ENCODE peak calls at places on chromosomes 16 and 17, in nine cellular contexts. One of them, this sample, is unnamed.

GRCh38 chr16:86863609-86864008 is 285.3 kb downstream of the FOXL1 start:
- DNase-seq in HL-60: no peak
- DNase-seq in A549: no peak
- DNase-seq in Panc1: no peak
- DNase-seq in SK-N-SH: no peak
- DNase-seq in HCT116: no peak
- DNase-seq in GM12878: no peak
- DNase-seq in HepG2: no peak
- DNase-seq in K562: no peak
- DNase-seq in this sample: no peak

GRCh38 chr16:13997933-13998332 is 73.2 kb upstream of the MRTFB start:
- DNase-seq in A549: no peak
- DNase-seq in K562: no peak
- DNase-seq in HCT116: no peak
- DNase-seq in GM12878: peak
- DNase-seq in SK-N-SH: no peak
- DNase-seq in HL-60: no peak
- DNase-seq in Panc1: no peak
- DNase-seq in HepG2: peak
- DNase-seq in this sample: no peak

GRCh38 chr16:77775911-77776909 is 12.2 kb upstream of the VAT1L start:
- DNase-seq in A549: no peak
- DNase-seq in SK-N-SH: no peak
- DNase-seq in HL-60: no peak
- DNase-seq in HCT116: no peak
- DNase-seq in Panc1: no peak
- DNase-seq in HepG2: peak
- DNase-seq in GM12878: no peak
- DNase-seq in K562: no peak
- DNase-seq in this sample: no peak

GRCh38 chr17:72538921-72539352 is 418.1 kb downstream of the SOX9 start:
- DNase-seq in GM12878: no peak
- DNase-seq in Panc1: no peak
- DNase-seq in HCT116: no peak
- DNase-seq in HL-60: no peak
- DNase-seq in A549: no peak
- DNase-seq in HepG2: no peak
- DNase-seq in SK-N-SH: no peak
- DNase-seq in K562: no peak
- DNase-seq in this sample: peak

GRCh38 chr17:65055708-65056638 is 567 bp downstream of the GNA13 start:
- DNase-seq in HepG2: peak
- DNase-seq in GM12878: no peak
- DNase-seq in K562: peak
- DNase-seq in SK-N-SH: peak
- DNase-seq in HL-60: no peak
- DNase-seq in A549: peak
- DNase-seq in Panc1: no peak
- DNase-seq in HCT116: peak
- DNase-seq in this sample: peak

GRCh38 chr17:181213-182163 is at the start of gene DOC2B:
- DNase-seq in A549: no peak
- DNase-seq in HepG2: no peak
- DNase-seq in K562: no peak
- DNase-seq in SK-N-SH: peak
- DNase-seq in HL-60: no peak
- DNase-seq in GM12878: no peak
- DNase-seq in Panc1: no peak
- DNase-seq in HCT116: peak
- DNase-seq in this sample: peak

GRCh38 chr16:85138073-85138824 is 26.0 kb upstream of the CIBAR2 start:
- DNase-seq in HCT116: no peak
- DNase-seq in GM12878: no peak
- DNase-seq in A549: no peak
- DNase-seq in Panc1: no peak
- DNase-seq in K562: no peak
- DNase-seq in HL-60: no peak
- DNase-seq in HepG2: no peak
- DNase-seq in SK-N-SH: no peak
- DNase-seq in this sample: no peak

GRCh38 chr17:42975265-42975664 is 4.6 kb downstream of the PTGES3L start:
- DNase-seq in HCT116: no peak
- DNase-seq in Panc1: no peak
- DNase-seq in K562: peak
- DNase-seq in HepG2: peak
- DNase-seq in GM12878: no peak
- DNase-seq in HL-60: no peak
- DNase-seq in A549: no peak
- DNase-seq in SK-N-SH: no peak
- DNase-seq in this sample: no peak

GRCh38 chr16:12439443-12440232 is 364.0 kb downstream of the CPPED1 start:
- DNase-seq in Panc1: no peak
- DNase-seq in K562: no peak
- DNase-seq in A549: no peak
- DNase-seq in HCT116: no peak
- DNase-seq in HL-60: no peak
- DNase-seq in SK-N-SH: no peak
- DNase-seq in HepG2: no peak
- DNase-seq in GM12878: no peak
- DNase-seq in this sample: no peak

GRCh38 chr17:82153745-82154375 is 55.8 kb upstream of the FASN start:
- DNase-seq in SK-N-SH: peak
- DNase-seq in K562: peak
- DNase-seq in HepG2: peak
- DNase-seq in GM12878: no peak
- DNase-seq in HL-60: peak
- DNase-seq in A549: peak
- DNase-seq in Panc1: peak
- DNase-seq in HCT116: peak
- DNase-seq in this sample: peak

GRCh38 chr17:3907483-3908216 is 8.6 kb downstream of the P2RX1 start:
- DNase-seq in Panc1: no peak
- DNase-seq in HepG2: peak
- DNase-seq in GM12878: no peak
- DNase-seq in K562: peak
- DNase-seq in HL-60: no peak
- DNase-seq in A549: peak
- DNase-seq in HCT116: no peak
- DNase-seq in SK-N-SH: no peak
- DNase-seq in this sample: no peak

GRCh38 chr17:30521766-30522165 is 44.6 kb downstream of the GOSR1 start:
- DNase-seq in A549: no peak
- DNase-seq in SK-N-SH: no peak
- DNase-seq in K562: no peak
- DNase-seq in GM12878: no peak
- DNase-seq in Panc1: no peak
- DNase-seq in HCT116: no peak
- DNase-seq in HepG2: no peak
- DNase-seq in HL-60: no peak
- DNase-seq in this sample: no peak

GRCh38 chr17:30524847-30525246 is 47.6 kb downstream of the GOSR1 start:
- DNase-seq in A549: no peak
- DNase-seq in HCT116: no peak
- DNase-seq in SK-N-SH: no peak
- DNase-seq in GM12878: no peak
- DNase-seq in HL-60: no peak
- DNase-seq in HepG2: no peak
- DNase-seq in Panc1: no peak
- DNase-seq in K562: no peak
- DNase-seq in this sample: no peak

GRCh38 chr17:30520882-30521281 is 43.7 kb downstream of the GOSR1 start:
- DNase-seq in HepG2: no peak
- DNase-seq in HL-60: no peak
- DNase-seq in SK-N-SH: no peak
- DNase-seq in A549: no peak
- DNase-seq in Panc1: no peak
- DNase-seq in HCT116: no peak
- DNase-seq in K562: no peak
- DNase-seq in GM12878: no peak
- DNase-seq in this sample: no peak

GRCh38 chr17:30530346-30531025 is 53.3 kb downstream of the GOSR1 start:
- DNase-seq in GM12878: no peak
- DNase-seq in K562: no peak
- DNase-seq in HepG2: no peak
- DNase-seq in HCT116: no peak
- DNase-seq in Panc1: no peak
- DNase-seq in HL-60: no peak
- DNase-seq in A549: no peak
- DNase-seq in SK-N-SH: no peak
- DNase-seq in this sample: no peak

GRCh38 chr17:30526401-30526800 is 49.2 kb downstream of the GOSR1 start:
- DNase-seq in SK-N-SH: no peak
- DNase-seq in Panc1: no peak
- DNase-seq in HL-60: no peak
- DNase-seq in GM12878: no peak
- DNase-seq in HepG2: no peak
- DNase-seq in K562: no peak
- DNase-seq in HCT116: no peak
- DNase-seq in A549: no peak
- DNase-seq in this sample: no peak
- TF ChIP-seq REST in SK-N-SH: no peak
- TF ChIP-seq REST in Panc1: no peak
- TF ChIP-seq REST in HL-60: no peak
- TF ChIP-seq REST in GM12878: no peak
- TF ChIP-seq REST in HepG2: no peak
- TF ChIP-seq REST in K562: no peak
- TF ChIP-seq REST in HCT116: no peak
- TF ChIP-seq REST in A549: no peak
- TF ChIP-seq REST in this sample: no peak

GRCh38 chr17:21677126-21677910 is 15.0 kb upstream of the KCNJ18 start:
- DNase-seq in K562: no peak
- DNase-seq in HepG2: no peak
- DNase-seq in A549: no peak
- DNase-seq in HL-60: no peak
- DNase-seq in SK-N-SH: no peak
- DNase-seq in GM12878: no peak
- DNase-seq in Panc1: no peak
- DNase-seq in HCT116: no peak
- DNase-seq in this sample: no peak
- TF ChIP-seq REST in K562: no peak
- TF ChIP-seq REST in HepG2: no peak
- TF ChIP-seq REST in A549: no peak
- TF ChIP-seq REST in HL-60: no peak
- TF ChIP-seq REST in SK-N-SH: no peak
- TF ChIP-seq REST in GM12878: no peak
- TF ChIP-seq REST in Panc1: no peak
- TF ChIP-seq REST in HCT116: no peak
- TF ChIP-seq REST in this sample: no peak

DNA sequence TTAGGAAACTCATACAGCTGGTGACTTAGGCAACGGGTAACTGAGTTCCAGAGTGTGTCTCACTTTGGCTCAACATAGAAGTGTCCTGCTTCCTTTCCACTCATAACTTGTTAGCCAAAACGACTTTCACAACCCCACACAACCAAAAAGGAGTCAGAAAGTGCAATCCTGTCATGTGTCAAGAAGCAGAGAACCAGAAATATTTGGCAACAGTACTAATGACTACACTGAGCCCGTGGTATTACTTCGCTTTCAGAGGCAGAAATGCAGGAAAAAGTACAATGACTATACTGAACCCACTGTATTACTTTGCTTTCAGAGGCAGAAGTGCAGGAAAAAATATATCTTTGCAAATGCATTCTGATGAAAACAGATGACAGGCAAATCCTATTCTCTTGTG is 484.6 kb downstream of the KIF2B start:
- DNase-seq in HCT116: no peak
- DNase-seq in Panc1: no peak
- DNase-seq in K562: no peak
- DNase-seq in GM12878: no peak
- DNase-seq in HepG2: no peak
- DNase-seq in SK-N-SH: no peak
- DNase-seq in A549: no peak
- DNase-seq in HL-60: no peak
- DNase-seq in this sample: no peak
- TF ChIP-seq REST in HCT116: no peak
- TF ChIP-seq REST in Panc1: no peak
- TF ChIP-seq REST in K562: no peak
- TF ChIP-seq REST in GM12878: no peak
- TF ChIP-seq REST in HepG2: no peak
- TF ChIP-seq REST in SK-N-SH: no peak
- TF ChIP-seq REST in A549: no peak
- TF ChIP-seq REST in HL-60: no peak
- TF ChIP-seq REST in this sample: no peak

GRCh38 chr17:27230996-27231395 is 62.9 kb upstream of the WSB1 start:
- DNase-seq in HL-60: no peak
- DNase-seq in GM12878: no peak
- DNase-seq in Panc1: no peak
- DNase-seq in K562: no peak
- DNase-seq in HCT116: no peak
- DNase-seq in HepG2: no peak
- DNase-seq in SK-N-SH: no peak
- DNase-seq in A549: no peak
- DNase-seq in this sample: no peak
- TF ChIP-seq REST in HL-60: no peak
- TF ChIP-seq REST in GM12878: no peak
- TF ChIP-seq REST in Panc1: no peak
- TF ChIP-seq REST in K562: no peak
- TF ChIP-seq REST in HCT116: no peak
- TF ChIP-seq REST in HepG2: no peak
- TF ChIP-seq REST in SK-N-SH: no peak
- TF ChIP-seq REST in A549: no peak
- TF ChIP-seq REST in this sample: no peak

This sample was measured in GM23338.